ENCODE peak calls at places on chromosomes 11 and 22, in six cellular contexts. Q is mucosa of descending colon, A is tibial artery, R is kidney, T is psoas muscle, Y is uterus. S is an unnamed sample.

GRCh38 chr11:78037056-78037455 is 14.0 kb upstream of the KCTD14 start:
- DNase-seq in A (no peak), Y (no peak), R (no peak), Q (peak), T (no peak), S (peak)

GRCh38 chr11:57868491-57868890 is 106.9 kb downstream of the CTNND1 start:
- DNase-seq in T (no peak), R (no peak), A (no peak), Q (no peak), Y (no peak), S (no peak)

GRCh38 chr22:20044495-20045151 is 23.7 kb downstream of the TANGO2 start:
- DNase-seq in Q (no peak), Y (no peak), R (no peak), A (no peak), T (no peak), S (no peak)

GRCh38 chr22:33535937-33536875 is 384.1 kb downstream of the LARGE1 start:
- DNase-seq in T (no peak), R (no peak), A (no peak), Q (no peak), Y (no peak), S (no peak)

GRCh38 chr11:18617688-18618340 is 16.3 kb downstream of the SPTY2D1 start:
- DNase-seq in R (no peak), Y (no peak), Q (no peak), T (no peak), A (no peak), S (no peak)

GRCh38 chr11:77776455-77776854 is 44.1 kb downstream of the RSF1 start:
- DNase-seq in T (no peak), Q (no peak), A (no peak), R (no peak), Y (no peak), S (peak)

GRCh38 chr11:58060939-58061672 is 30.4 kb downstream of the OR6Q1 start:
- DNase-seq in T (no peak), Q (no peak), R (no peak), Y (no peak), A (no peak), S (no peak)

GRCh38 chr11:134376150-134376921 is 35.7 kb downstream of the B3GAT1 start:
- DNase-seq in A (no peak), Q (peak), R (peak), T (no peak), Y (no peak), S (no peak)

GRCh38 chr22:44159230-44159629 is 21.5 kb upstream of the PARVG start:
- DNase-seq in R (peak), A (no peak), Y (peak), T (no peak), Q (no peak), S (no peak)

GRCh38 chr11:106956887-106957505 is 61.3 kb downstream of the GUCY1A2 start:
- DNase-seq in T (no peak), A (no peak), R (no peak), Y (no peak), Q (no peak), S (no peak)

GRCh38 chr11:73217810-73218105 is 323 bp upstream of the P2RY2 start:
- DNase-seq in T (no peak), Q (no peak), A (no peak), Y (no peak), R (no peak), S (no peak)

GRCh38 chr11:73218830-73219215 is 742 bp downstream of the P2RY2 start:
- DNase-seq in R (no peak), Q (no peak), T (no peak), Y (no peak), A (no peak), S (no peak)

GRCh38 chr11:73217131-73217809 is 811 bp upstream of the P2RY2 start:
- DNase-seq in T (peak), Y (no peak), R (no peak), Q (no peak), A (no peak), S (no peak)

GRCh38 chr11:73219396-73220285 is 1.6 kb downstream of the P2RY2 start:
- DNase-seq in T (no peak), A (no peak), R (no peak), Q (no peak), Y (no peak), S (no peak)

DNA sequence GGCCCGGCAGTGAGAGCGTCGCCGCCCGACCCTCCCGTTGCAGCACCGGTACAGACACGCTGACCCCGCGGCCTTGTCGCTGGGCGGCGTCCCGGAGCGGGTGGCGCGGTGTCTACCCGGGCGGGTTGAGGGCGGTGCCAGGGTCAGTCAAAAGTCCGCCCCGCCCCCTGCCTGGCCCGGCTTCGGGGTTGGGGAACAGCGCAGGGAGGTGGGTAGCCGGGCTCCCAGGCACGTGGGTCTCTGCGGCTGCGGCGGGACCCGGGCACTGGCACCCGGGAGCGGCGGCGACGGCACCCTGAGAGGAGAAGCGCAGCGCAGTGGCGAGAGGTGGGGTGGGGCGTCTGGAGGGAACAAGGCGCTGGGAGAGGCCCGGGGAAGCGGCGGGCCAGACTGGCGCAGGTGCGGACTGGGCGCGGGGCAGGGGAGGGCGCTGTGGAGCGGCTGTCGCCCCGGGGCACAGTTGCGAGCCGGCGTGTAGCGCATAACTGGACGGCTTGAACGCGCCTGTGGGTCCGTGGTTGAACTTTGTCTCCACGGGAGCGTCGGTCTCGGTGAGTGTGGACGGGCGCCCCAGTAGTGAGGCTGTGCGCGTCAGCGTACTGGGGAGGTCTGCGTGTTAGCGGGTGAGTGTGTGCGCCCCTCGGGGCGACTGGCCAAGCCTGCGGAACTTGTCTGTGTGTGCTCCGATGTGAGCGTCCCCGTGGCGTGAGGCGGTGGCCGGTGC is at the start of gene P2RY2:
- DNase-seq in Q (peak), A (peak), R (peak), T (peak), Y (no peak), S (no peak)
- TF ChIP-seq CTCF in Q (peak), A (peak), R (peak), T (peak), Y (peak), S (no peak)

DNA sequence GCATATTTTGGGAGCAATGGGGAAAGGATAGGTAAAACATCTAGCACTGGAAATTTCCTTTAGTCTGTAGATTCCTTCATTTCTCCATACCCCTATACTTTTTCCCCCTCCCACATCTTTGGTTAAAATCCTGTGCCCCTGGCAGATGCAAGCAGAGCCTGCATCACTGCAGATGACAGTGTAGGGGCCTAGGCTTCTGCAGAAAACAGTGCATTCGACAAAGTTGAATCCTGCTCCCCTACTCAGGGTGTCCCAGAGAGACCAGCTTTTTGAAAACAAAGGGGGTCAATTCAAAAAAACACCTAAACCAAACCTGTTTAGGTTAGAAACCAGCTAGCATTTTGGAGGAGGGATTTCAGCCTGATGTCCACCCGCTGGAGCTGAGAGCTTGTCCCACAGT is 43.8 kb upstream of the BLID start:
- DNase-seq in T (no peak), A (no peak), R (no peak), Q (no peak), Y (no peak), S (no peak)
- H3K4me3 ChIP-seq in T (no peak), A (peak), R (no peak), Q (no peak), Y (peak), S (no peak)

GRCh38 chr11:104523611-104524010 is 359.7 kb upstream of the PDGFD start:
- DNase-seq in R (no peak), A (no peak), Y (no peak), T (no peak), Q (no peak), S (no peak)

GRCh38 chr11:104524276-104524675 is 360.3 kb upstream of the PDGFD start:
- DNase-seq in R (no peak), A (no peak), Q (no peak), T (no peak), Y (no peak), S (no peak)

GRCh38 chr11:104525416-104525815 is 361.5 kb upstream of the PDGFD start:
- DNase-seq in R (no peak), Q (no peak), T (no peak), Y (no peak), A (no peak), S (no peak)

GRCh38 chr11:104522650-104523049 is 358.7 kb upstream of the PDGFD start:
- DNase-seq in A (no peak), T (no peak), R (no peak), Q (no peak), Y (no peak), S (no peak)

GRCh38 chr11:104522123-104522522 is 358.2 kb upstream of the PDGFD start:
- DNase-seq in A (no peak), T (no peak), Y (no peak), Q (no peak), R (no peak), S (no peak)
- TF ChIP-seq CTCF in A (no peak), T (no peak), Y (no peak), Q (no peak), R (no peak), S (no peak)

GRCh38 chr11:132056689-132057088 is 686.3 kb downstream of the NTM start:
- DNase-seq in Q (no peak), T (no peak), A (no peak), Y (no peak), R (no peak), S (peak)
- H3K4me3 ChIP-seq in Q (no peak), T (no peak), A (no peak), Y (no peak), R (no peak), S (peak)

GRCh38 chr22:35587896-35588295 is 29.2 kb downstream of the MB start:
- DNase-seq in Y (no peak), T (no peak), Q (no peak), A (no peak), R (no peak), S (no peak)

GRCh38 chr22:35590634-35591295 is 26.4 kb downstream of the MB start:
- DNase-seq in T (peak), Y (no peak), A (no peak), R (no peak), Q (no peak), S (no peak)

GRCh38 chr22:35591696-35592417 is 25.3 kb downstream of the MB start:
- DNase-seq in R (no peak), Q (no peak), Y (no peak), T (no peak), A (no peak), S (no peak)

GRCh38 chr22:35589071-35589735 is 27.9 kb downstream of the MB start:
- DNase-seq in Q (no peak), A (peak), Y (peak), T (peak), R (peak), S (peak)

GRCh38 chr22:35589736-35590079 is 27.4 kb downstream of the MB start:
- DNase-seq in Y (no peak), R (no peak), T (no peak), Q (no peak), A (no peak), S (no peak)
- TF ChIP-seq CTCF in Y (no peak), R (no peak), T (no peak), Q (no peak), A (no peak), S (no peak)

S was measured in foreskin fibroblast.